ENCODE peak calls at places on chromosomes 7 and 10, in ten cellular contexts. A is IMR-90, Z is transverse colon, N is suprapubic skin, Q is AG10803, M is type B pancreatic cell, F is fibroblast of lung, R is cardiac fibroblast, T is tibial nerve, P is HCT116. C is an unnamed sample.

GRCh38 chr10:17001297-17001744 is 128.3 kb downstream of the CUBN start:
- DNase-seq in F (peak), N (no peak), M (no peak), T (no peak), P (no peak), R (peak), A (no peak), Z (no peak), Q (no peak), C (no peak)

GRCh38 chr10:59126277-59126676 is 50.2 kb upstream of the PHYHIPL start:
- DNase-seq in M (no peak), P (no peak), A (no peak), F (no peak), R (no peak), T (no peak), Q (no peak), Z (no peak), N (no peak), C (no peak)

GRCh38 chr7:132865766-132866531 is 215.9 kb downstream of the CHCHD3 start:
- DNase-seq in R (peak), N (no peak), Q (peak), T (no peak), A (peak), Z (no peak), M (no peak), F (peak), P (no peak), C (no peak)

GRCh38 chr10:31599626-31600504 is 280.8 kb downstream of the ZEB1 start:
- DNase-seq in M (no peak), Z (no peak), Q (peak), P (no peak), F (no peak), N (no peak), T (no peak), R (no peak), A (peak), C (no peak)

GRCh38 chr7:102444961-102445673 is 11.7 kb downstream of the ORAI2 start:
- DNase-seq in Q (no peak), M (no peak), N (no peak), T (no peak), P (no peak), Z (peak), F (no peak), A (no peak), R (no peak), C (no peak)

GRCh38 chr10:119203006-119203405 is 4.4 kb upstream of the GRK5 start:
- DNase-seq in A (peak), F (peak), Q (peak), N (no peak), M (no peak), Z (no peak), R (peak), P (no peak), T (no peak), C (no peak)

GRCh38 chr10:121088524-121088923 is 237.4 kb downstream of the WDR11 start:
- DNase-seq in T (no peak), Q (no peak), P (no peak), N (no peak), Z (peak), F (no peak), A (no peak), R (no peak), M (no peak), C (no peak)

GRCh38 chr10:15200626-15201025 is 32.1 kb upstream of the NMT2 start:
- DNase-seq in N (no peak), R (peak), P (peak), F (peak), T (no peak), A (peak), Q (peak), M (no peak), Z (no peak), C (no peak)

GRCh38 chr7:539731-540411 is 20.2 kb upstream of the PDGFA start:
- DNase-seq in Q (peak), N (no peak), Z (peak), P (peak), F (peak), T (no peak), M (no peak), R (peak), A (peak), C (peak)

GRCh38 chr10:121113906-121114305 is 262.7 kb downstream of the WDR11 start:
- DNase-seq in R (no peak), P (no peak), M (no peak), Q (no peak), Z (no peak), N (no peak), T (no peak), F (no peak), A (no peak), C (no peak)

GRCh38 chr7:13856012-13856411 is 133.5 kb downstream of the ETV1 start:
- DNase-seq in Q (no peak), F (no peak), N (no peak), T (no peak), M (no peak), P (no peak), R (no peak), A (no peak), Z (no peak), C (no peak)

GRCh38 chr10:96651998-96652431 is 65.2 kb upstream of the TM9SF3 start:
- DNase-seq in R (no peak), A (no peak), P (no peak), F (no peak), T (no peak), M (no peak), Q (no peak), N (no peak), Z (peak), C (no peak)

GRCh38 chr7:133854739-133855138 is 272.4 kb upstream of the LRGUK start:
- DNase-seq in T (peak), M (no peak), N (no peak), F (peak), R (peak), Q (peak), Z (no peak), P (peak), A (peak), C (peak)

GRCh38 chr7:2525931-2526630 is 6.5 kb downstream of the LFNG start:
- DNase-seq in P (no peak), R (no peak), Z (no peak), Q (no peak), M (no peak), A (no peak), N (no peak), T (no peak), F (no peak), C (no peak)

GRCh38 chr10:120005408-120006280 is 113.1 kb downstream of the SEC23IP start:
- DNase-seq in R (no peak), F (peak), T (no peak), Z (no peak), Q (no peak), N (no peak), M (no peak), P (no peak), A (no peak), C (no peak)

GRCh38 chr10:122487231-122487765 is 25.9 kb downstream of the HTRA1 start:
- DNase-seq in R (no peak), Q (no peak), Z (peak), N (no peak), F (no peak), P (no peak), M (no peak), A (peak), T (no peak), C (peak)

GRCh38 chr10:59362991-59363390 is 642 bp upstream of the FAM13C start:
- DNase-seq in R (peak), M (peak), F (peak), T (peak), N (peak), A (peak), Z (peak), P (no peak), Q (peak), C (peak)

GRCh38 chr10:101224910-101225823 is 4.1 kb downstream of the LBX1 start:
- DNase-seq in A (no peak), T (no peak), F (no peak), Z (no peak), P (no peak), R (no peak), Q (no peak), N (no peak), M (no peak), C (no peak)

GRCh38 chr7:94223375-94224084 is 171.2 kb upstream of the COL1A2 start:
- DNase-seq in T (no peak), Z (no peak), Q (peak), A (peak), F (peak), M (no peak), N (no peak), P (peak), R (peak), C (no peak)

GRCh38 chr7:75993689-75994387 is 557 bp downstream of the TMEM120A start:
- DNase-seq in M (no peak), R (peak), Q (peak), F (peak), T (peak), P (no peak), Z (peak), A (peak), N (peak), C (no peak)

GRCh38 chr7:105257338-105257737 is 131.4 kb downstream of the SRPK2 start:
- DNase-seq in P (no peak), R (no peak), F (peak), Z (no peak), A (no peak), T (no peak), Q (no peak), N (no peak), M (no peak), C (no peak)

GRCh38 chr10:102334106-102334505 is 61.4 kb upstream of the NFKB2 start:
- DNase-seq in A (peak), M (no peak), F (peak), Z (no peak), P (no peak), Q (peak), R (no peak), N (no peak), T (peak), C (no peak)

GRCh38 chr7:105805619-105806018 is 70.8 kb downstream of the ATXN7L1 start:
- DNase-seq in M (no peak), Q (no peak), A (peak), R (peak), P (no peak), N (no peak), T (no peak), F (peak), Z (no peak), C (no peak)

GRCh38 chr10:128049226-128050010 is 76.8 kb downstream of the MKI67 start:
- DNase-seq in N (no peak), A (no peak), Q (no peak), P (no peak), F (no peak), M (no peak), R (no peak), Z (no peak), T (no peak), C (no peak)

GRCh38 chr10:106863549-106863948 is 301.0 kb downstream of the SORCS1 start:
- DNase-seq in P (no peak), Q (no peak), T (no peak), R (no peak), F (no peak), M (no peak), N (no peak), Z (no peak), A (no peak), C (no peak)

GRCh38 chr7:104306788-104307187 is 21.6 kb upstream of the LHFPL3 start:
- DNase-seq in R (no peak), N (no peak), F (no peak), A (no peak), Q (no peak), T (no peak), Z (no peak), P (no peak), M (no peak), C (no peak)

GRCh38 chr10:93742633-93743349 is 14.9 kb upstream of the LGI1 start:
- DNase-seq in Q (no peak), F (no peak), Z (no peak), T (no peak), P (no peak), M (no peak), A (no peak), R (peak), N (no peak), C (no peak)

GRCh38 chr7:27579565-27579964 is 83.1 kb downstream of the HIBADH start:
- DNase-seq in N (no peak), Q (no peak), R (no peak), A (no peak), Z (no peak), T (no peak), M (no peak), F (no peak), P (no peak), C (no peak)

GRCh38 chr10:128178319-128178937 is 52.2 kb upstream of the MKI67 start:
- DNase-seq in R (peak), A (peak), P (peak), F (peak), N (no peak), T (no peak), M (no peak), Q (peak), Z (peak), C (no peak)

GRCh38 chr10:3516626-3517255 is 268.3 kb downstream of the KLF6 start:
- DNase-seq in P (no peak), A (no peak), Q (peak), Z (no peak), T (no peak), N (no peak), R (no peak), F (peak), M (no peak), C (no peak)

GRCh38 chr7:30166155-30166840 is 31.5 kb downstream of the MTURN start:
- DNase-seq in N (no peak), P (no peak), A (no peak), R (no peak), M (no peak), T (no peak), Z (peak), Q (no peak), F (no peak), C (peak)

GRCh38 chr7:149302222-149302621 is 40.2 kb downstream of the ZNF783 start:
- DNase-seq in Q (no peak), T (no peak), R (no peak), A (no peak), N (no peak), P (no peak), F (no peak), Z (no peak), M (peak), C (no peak)

GRCh38 chr7:26155531-26156375 is 3.8 kb downstream of the NFE2L3 start:
- DNase-seq in Q (peak), P (no peak), Z (no peak), N (no peak), R (peak), A (peak), M (no peak), F (peak), T (no peak), C (no peak)
- TF ChIP-seq CTCF in Q (no peak), P (no peak), Z (no peak), N (no peak), R (no peak), A (no peak), M (no peak), F (no peak), T (no peak), C (no peak)

DNA sequence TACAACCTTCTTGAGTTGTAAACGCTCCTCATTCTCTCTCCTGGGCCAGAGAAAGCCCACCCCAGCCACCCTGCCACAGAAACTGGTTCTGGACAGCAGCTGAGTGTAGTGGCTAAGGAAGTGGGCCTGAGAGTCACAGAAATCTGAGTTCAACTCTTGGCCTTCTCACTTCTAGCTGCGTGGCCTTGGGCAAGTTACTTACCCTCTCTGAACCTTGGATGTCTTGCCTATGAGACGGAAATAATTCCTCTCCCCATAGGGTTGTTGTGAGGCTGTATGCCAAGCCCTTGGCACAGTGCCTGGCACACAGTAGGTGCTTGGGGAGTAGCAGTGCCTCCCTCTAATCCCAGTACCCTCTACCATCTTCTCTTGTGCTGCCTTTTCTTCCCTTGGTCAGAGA is 51.5 kb downstream of the ADAMTS14 start:
- DNase-seq in F (no peak), T (no peak), M (no peak), R (no peak), N (no peak), Z (no peak), A (no peak), P (no peak), Q (no peak), C (no peak)
- TF ChIP-seq CTCF in F (no peak), T (no peak), M (no peak), R (no peak), N (no peak), Z (no peak), A (no peak), P (no peak), Q (no peak), C (no peak)

GRCh38 chr10:125104559-125104958 is 55.8 kb downstream of the CTBP2 start:
- DNase-seq in Z (no peak), R (no peak), F (no peak), Q (no peak), M (no peak), P (no peak), A (no peak), T (no peak), N (no peak), C (no peak)

GRCh38 chr10:125101581-125101980 is 58.8 kb downstream of the CTBP2 start:
- DNase-seq in N (peak), Z (no peak), F (no peak), Q (no peak), M (no peak), P (no peak), R (no peak), A (no peak), T (no peak), C (no peak)

GRCh38 chr10:125103466-125104377 is 56.6 kb downstream of the CTBP2 start:
- DNase-seq in Q (no peak), P (no peak), Z (no peak), A (no peak), M (no peak), N (peak), T (no peak), F (no peak), R (no peak), C (no peak)

GRCh38 chr10:125102216-125102615 is 58.1 kb downstream of the CTBP2 start:
- DNase-seq in M (no peak), A (peak), N (no peak), P (no peak), Z (peak), R (peak), Q (peak), F (peak), T (no peak), C (no peak)

GRCh38 chr10:125102821-125103220 is 57.5 kb downstream of the CTBP2 start:
- DNase-seq in Q (no peak), N (no peak), A (no peak), R (no peak), T (no peak), M (no peak), F (no peak), Z (peak), P (no peak), C (no peak)
- TF ChIP-seq CTCF in Q (no peak), N (peak), A (no peak), R (no peak), T (no peak), M (no peak), F (no peak), Z (peak), P (no peak), C (no peak)

GRCh38 chr7:122352454-122352853 is 47.9 kb upstream of the FEZF1 start:
- DNase-seq in P (no peak), T (no peak), F (no peak), Q (no peak), M (no peak), N (no peak), A (no peak), Z (no peak), R (no peak), C (no peak)
- TF ChIP-seq CTCF in P (no peak), T (no peak), F (no peak), Q (no peak), M (no peak), N (no peak), A (no peak), Z (no peak), R (no peak), C (no peak)

GRCh38 chr7:122442929-122443328 is 138.4 kb upstream of the FEZF1 start:
- DNase-seq in P (no peak), A (no peak), F (no peak), T (no peak), Z (no peak), N (no peak), R (no peak), M (no peak), Q (no peak), C (no peak)
- TF ChIP-seq CTCF in P (no peak), A (no peak), F (no peak), T (no peak), Z (no peak), N (no peak), R (no peak), M (no peak), Q (no peak), C (no peak)

GRCh38 chr10:129894721-129895120 is 69.4 kb downstream of the EBF3 start:
- DNase-seq in N (no peak), A (no peak), T (no peak), M (no peak), R (no peak), F (no peak), P (no peak), Z (no peak), Q (no peak), C (no peak)
- TF ChIP-seq CTCF in N (no peak), A (no peak), T (no peak), M (no peak), R (no peak), F (no peak), P (no peak), Z (no peak), Q (no peak), C (no peak)

DNA sequence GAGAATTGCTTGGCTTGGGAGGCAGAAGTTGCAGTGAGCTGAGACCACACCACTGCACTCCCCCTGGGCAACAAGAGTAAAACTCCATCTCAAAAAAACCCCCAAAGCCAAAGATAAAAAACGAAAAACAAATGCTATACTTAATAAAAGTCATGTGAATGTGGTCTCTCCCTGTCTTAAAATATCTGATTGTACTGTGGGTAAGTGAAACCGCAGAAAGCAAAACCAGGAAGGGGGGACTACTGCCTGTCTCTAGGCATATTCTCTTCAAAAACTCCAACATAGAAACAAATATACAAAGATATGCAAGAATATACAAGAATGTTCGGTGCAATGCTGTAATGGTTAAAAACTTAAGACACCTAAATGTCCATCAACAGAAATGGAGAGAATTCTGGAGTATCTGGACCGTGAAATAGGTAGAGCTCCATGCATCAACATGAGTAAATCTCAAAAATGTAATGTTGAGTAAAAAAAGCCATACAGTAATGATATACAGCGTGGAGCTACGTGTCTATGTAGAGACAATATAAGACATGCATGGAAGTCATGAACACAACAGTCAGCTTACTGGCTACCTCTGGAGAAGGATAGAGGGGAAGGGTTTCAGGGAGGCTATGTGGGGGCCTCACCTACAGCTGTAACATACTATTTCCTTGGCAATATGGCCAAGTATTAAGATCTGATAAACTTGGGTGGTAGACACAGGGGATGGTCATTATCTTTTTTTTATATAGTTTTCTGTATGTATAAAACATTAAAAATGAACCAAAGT is 2.1 kb downstream of the ZNF394 start:
- DNase-seq in A (no peak), N (peak), M (no peak), Z (no peak), R (no peak), Q (no peak), P (no peak), F (no peak), T (no peak), C (no peak)
- TF ChIP-seq CTCF in A (no peak), N (no peak), M (no peak), Z (no peak), R (no peak), Q (no peak), P (no peak), F (no peak), T (no peak), C (no peak)

GRCh38 chr10:43075612-43076003 is 1.3 kb upstream of the RET start:
- DNase-seq in N (no peak), M (no peak), A (no peak), F (no peak), Q (no peak), P (peak), R (peak), Z (no peak), T (no peak), C (no peak)
- TF ChIP-seq CTCF in N (no peak), M (peak), A (no peak), F (no peak), Q (no peak), P (peak), R (peak), Z (no peak), T (no peak), C (no peak)

GRCh38 chr7:28956608-28957063 is 1.5 kb downstream of the TRIL start:
- DNase-seq in M (peak), P (no peak), Q (no peak), R (peak), F (peak), A (peak), Z (peak), T (peak), N (peak), C (peak)
- TF ChIP-seq CTCF in M (peak), P (no peak), Q (peak), R (peak), F (peak), A (peak), Z (peak), T (peak), N (peak), C (peak)

GRCh38 chr10:12910835-12911234 is 90.7 kb downstream of the CCDC3 start:
- DNase-seq in M (no peak), N (no peak), F (no peak), R (no peak), P (no peak), Q (no peak), T (no peak), Z (no peak), A (no peak), C (no peak)
- TF ChIP-seq CTCF in M (no peak), N (no peak), F (no peak), R (no peak), P (no peak), Q (no peak), T (no peak), Z (no peak), A (no peak), C (no peak)

C was measured in prostate gland.